ENCODE peak calls at places on chromosomes 13 and 19, in six cellular contexts. G is stimulated activated CD4-positive, alpha-beta T cell treated with anti-CD3 and anti-CD28 coated beads, Interleukin-4, amount 100 ng/mL, for 48 hours; R is mucosa of descending colon; E is anterior cingulate cortex; O is posterior vena cava; S is stimulated activated CD8-positive, alpha-beta memory T cell treated with anti-CD3 and anti-CD28 coated beads, Interleukin-4, amount 100 ng/mL, for 4 hours. N is an unnamed sample.

GRCh38 chr13:100528353-100528752 is 60.2 kb downstream of the GGACT start:
- DNase-seq in G (no peak), R (no peak), E (no peak), O (no peak), S (no peak), N (no peak)

GRCh38 chr13:29465741-29466293 is 129.7 kb downstream of the SLC7A1 start:
- DNase-seq in G (no peak), R (no peak), E (no peak), O (no peak), S (no peak), N (peak; percentile 36)

GRCh38 chr19:55303477-55303876 is 19.7 kb downstream of the BRSK1 start:
- DNase-seq in G (no peak), R (no peak), E (no peak), O (no peak), S (no peak), N (no peak)

GRCh38 chr13:41222259-41222852 is 28.0 kb upstream of the KBTBD7 start:
- DNase-seq in G (peak; percentile 50), R (no peak), E (no peak), O (no peak), S (no peak), N (peak; percentile 66)

GRCh38 chr19:48859711-48860572 is 8.5 kb downstream of the PLEKHA4 start:
- DNase-seq in G (no peak), R (no peak), E (no peak), O (no peak), S (no peak), N (no peak)

GRCh38 chr13:23159587-23160240 is 21.1 kb upstream of the SGCG start:
- DNase-seq in G (no peak), R (no peak), E (no peak), O (no peak), S (no peak), N (no peak)

GRCh38 chr19:17264641-17264979 is at the start of gene USHBP1:
- DNase-seq in G (no peak), R (no peak), E (no peak), O (no peak), S (no peak), N (no peak)

GRCh38 chr19:3683405-3683865 is 16.8 kb downstream of the PIP5K1C start:
- DNase-seq in G (no peak), R (no peak), E (no peak), O (peak; percentile 86), S (no peak), N (no peak)

GRCh38 chr19:873084-874019 is 13.9 kb downstream of the CFD start:
- DNase-seq in G (peak; percentile 58), R (peak; percentile 88), E (no peak), O (peak; percentile 79), S (no peak), N (peak; percentile 63)

GRCh38 chr19:40804783-40805242 is 5.8 kb downstream of the EGLN2 start:
- DNase-seq in G (no peak), R (no peak), E (no peak), O (no peak), S (no peak), N (no peak)

GRCh38 chr13:67620665-67621064 is 390.5 kb upstream of the PCDH9 start:
- DNase-seq in G (no peak), R (no peak), E (no peak), O (no peak), S (no peak), N (peak; percentile 82)

GRCh38 chr13:91406619-91407018 is 8.2 kb downstream of the GPC5 start:
- DNase-seq in G (no peak), R (no peak), E (no peak), O (no peak), S (no peak), N (peak; percentile 36)

GRCh38 chr19:30920238-30920637 is 429.0 kb downstream of the TSHZ3 start:
- DNase-seq in G (no peak), R (no peak), E (no peak), O (no peak), S (no peak), N (no peak)

GRCh38 chr19:4456843-4457653 is 546 bp downstream of the UBXN6 start:
- DNase-seq in G (peak; percentile 28), R (peak; percentile 77), E (no peak), O (no peak), S (no peak), N (peak; percentile 23)

GRCh38 chr19:41646589-41647204 is 19.8 kb upstream of the CEACAM4 start:
- DNase-seq in G (peak; percentile 55), R (no peak), E (no peak), O (no peak), S (no peak), N (peak; percentile 9)

GRCh38 chr13:66780814-66781213 is 449.3 kb downstream of the PCDH9 start:
- DNase-seq in G (no peak), R (no peak), E (no peak), O (no peak), S (no peak), N (peak; percentile 47)

GRCh38 chr13:111342716-111343115 is 22.3 kb downstream of the TEX29 start:
- DNase-seq in G (no peak), R (no peak), E (no peak), O (no peak), S (no peak), N (no peak)

GRCh38 chr19:49057636-49058234 is at the start of gene CGB7:
- DNase-seq in G (peak; percentile 47), R (peak; percentile 75), E (no peak), O (peak; percentile 87), S (no peak), N (peak; percentile 52)

GRCh38 chr19:12884926-12885748 is 1.9 kb downstream of the KLF1 start:
- DNase-seq in G (peak; percentile 88), R (peak; percentile 97), E (no peak), O (peak; percentile 92), S (peak; percentile 64), N (no peak)

GRCh38 chr13:58687130-58687529 is 1055.6 kb downstream of the PCDH17 start:
- DNase-seq in G (no peak), R (no peak), E (no peak), O (no peak), S (no peak), N (no peak)

GRCh38 chr13:34338102-34338501 is 520.2 kb downstream of the RFC3 start:
- DNase-seq in G (no peak), R (no peak), E (no peak), O (no peak), S (no peak), N (no peak)